ENCODE peak calls at places on chromosome 1, in five cellular contexts. One of them, this sample, is unnamed. For H3K4me1, the result is how much of the 10 kb centered on the place peaks cover.

GRCh38 chr1:204706838-204707509 is 21.4 kb upstream of the LRRN2 start:
- DNase-seq in K562: no peak
- DNase-seq in colonic mucosa: no peak
- DNase-seq in neural progenitor cell: peak
- DNase-seq in A549: no peak
- DNase-seq in this sample: no peak

GRCh38 chr1:150018165-150018564 is 7.6 kb upstream of the OTUD7B start:
- DNase-seq in K562: no peak
- DNase-seq in colonic mucosa: no peak
- DNase-seq in neural progenitor cell: no peak
- DNase-seq in A549: no peak
- DNase-seq in this sample: no peak

GRCh38 chr1:9929431-9930385 is 13.5 kb downstream of the LZIC start:
- DNase-seq in K562: peak
- DNase-seq in colonic mucosa: no peak
- DNase-seq in neural progenitor cell: peak
- DNase-seq in A549: no peak
- DNase-seq in this sample: no peak

GRCh38 chr1:166354411-166354810 is 187.6 kb upstream of the FAM78B start:
- DNase-seq in K562: no peak
- DNase-seq in colonic mucosa: no peak
- DNase-seq in neural progenitor cell: peak
- DNase-seq in A549: no peak
- DNase-seq in this sample: no peak

GRCh38 chr1:84841971-84842370 is 51.0 kb downstream of the LPAR3 start:
- DNase-seq in K562: no peak
- DNase-seq in colonic mucosa: no peak
- DNase-seq in neural progenitor cell: no peak
- DNase-seq in A549: no peak
- DNase-seq in this sample: no peak

GRCh38 chr1:9345922-9346321 is 53.2 kb downstream of the SPSB1 start:
- DNase-seq in K562: no peak
- DNase-seq in colonic mucosa: no peak
- DNase-seq in neural progenitor cell: no peak
- DNase-seq in A549: no peak
- DNase-seq in this sample: peak

GRCh38 chr1:100671604-100672003 is 47.9 kb upstream of the VCAM1 start:
- DNase-seq in K562: no peak
- DNase-seq in colonic mucosa: no peak
- DNase-seq in neural progenitor cell: no peak
- DNase-seq in A549: no peak
- DNase-seq in this sample: no peak

GRCh38 chr1:220336391-220337065 is 64.3 kb upstream of the RAB3GAP2 start:
- DNase-seq in K562: no peak
- DNase-seq in colonic mucosa: no peak
- DNase-seq in neural progenitor cell: no peak
- DNase-seq in A549: no peak
- DNase-seq in this sample: no peak

GRCh38 chr1:211169353-211169752 is 35.4 kb upstream of the KCNH1 start:
- DNase-seq in K562: no peak
- DNase-seq in colonic mucosa: no peak
- DNase-seq in neural progenitor cell: no peak
- DNase-seq in A549: no peak
- DNase-seq in this sample: no peak

GRCh38 chr1:222643603-222643936 is 25.7 kb downstream of the MIA3 start:
- DNase-seq in K562: no peak
- DNase-seq in colonic mucosa: no peak
- DNase-seq in neural progenitor cell: no peak
- DNase-seq in A549: peak
- DNase-seq in this sample: peak

GRCh38 chr1:12549106-12549459 is 68.9 kb downstream of the DHRS3 start:
- DNase-seq in K562: peak
- DNase-seq in colonic mucosa: no peak
- DNase-seq in neural progenitor cell: no peak
- DNase-seq in A549: peak
- DNase-seq in this sample: no peak

GRCh38 chr1:185317886-185318310 is 855 bp upstream of the IVNS1ABP start:
- DNase-seq in K562: peak
- DNase-seq in colonic mucosa: peak
- DNase-seq in neural progenitor cell: no peak
- DNase-seq in A549: peak
- DNase-seq in this sample: no peak

GRCh38 chr1:159989581-159989980 is 35.5 kb upstream of the SLAMF9 start:
- DNase-seq in K562: no peak
- DNase-seq in colonic mucosa: no peak
- DNase-seq in neural progenitor cell: no peak
- DNase-seq in A549: no peak
- DNase-seq in this sample: no peak

GRCh38 chr1:152189657-152190442 is 30.8 kb upstream of the RPTN start:
- DNase-seq in K562: peak
- DNase-seq in colonic mucosa: peak
- DNase-seq in neural progenitor cell: peak
- DNase-seq in A549: peak
- DNase-seq in this sample: peak

GRCh38 chr1:226622012-226622411 is 73.4 kb downstream of the STUM start:
- DNase-seq in K562: no peak
- DNase-seq in colonic mucosa: no peak
- DNase-seq in neural progenitor cell: no peak
- DNase-seq in A549: no peak
- DNase-seq in this sample: no peak

GRCh38 chr1:177825276-177825903 is 144.5 kb downstream of the SEC16B start:
- DNase-seq in K562: no peak
- DNase-seq in colonic mucosa: no peak
- DNase-seq in neural progenitor cell: no peak
- DNase-seq in A549: no peak
- DNase-seq in this sample: no peak

GRCh38 chr1:180887841-180888240 is 24.9 kb upstream of the KIAA1614 start:
- DNase-seq in K562: no peak
- DNase-seq in colonic mucosa: no peak
- DNase-seq in neural progenitor cell: no peak
- DNase-seq in A549: no peak
- DNase-seq in this sample: no peak

GRCh38 chr1:25998075-25998761 is 355 bp upstream of the PAFAH2 start:
- DNase-seq in K562: peak
- DNase-seq in colonic mucosa: peak
- DNase-seq in neural progenitor cell: peak
- DNase-seq in A549: peak
- DNase-seq in this sample: peak

GRCh38 chr1:11571906-11572616 is 82.2 kb downstream of the FBXO2 start:
- DNase-seq in K562: peak
- DNase-seq in colonic mucosa: no peak
- DNase-seq in neural progenitor cell: peak
- DNase-seq in A549: no peak
- DNase-seq in this sample: peak

GRCh38 chr1:150168960-150169565 is 19.3 kb downstream of the PLEKHO1 start:
- DNase-seq in K562: peak
- DNase-seq in colonic mucosa: peak
- DNase-seq in neural progenitor cell: peak
- DNase-seq in A549: peak
- DNase-seq in this sample: peak

GRCh38 chr1:214503553-214503952 is 47.8 kb downstream of the PTPN14 start:
- DNase-seq in K562: no peak
- DNase-seq in colonic mucosa: no peak
- DNase-seq in neural progenitor cell: no peak
- DNase-seq in A549: no peak
- DNase-seq in this sample: no peak

GRCh38 chr1:229165327-229165726 is 105.6 kb upstream of the RAB4A start:
- DNase-seq in K562: no peak
- DNase-seq in colonic mucosa: no peak
- DNase-seq in neural progenitor cell: no peak
- DNase-seq in A549: no peak
- DNase-seq in this sample: no peak

GRCh38 chr1:81808760-81809159 is 8.0 kb downstream of the ADGRL2 start:
- DNase-seq in K562: no peak
- DNase-seq in colonic mucosa: no peak
- DNase-seq in neural progenitor cell: peak
- DNase-seq in A549: peak
- DNase-seq in this sample: peak

GRCh38 chr1:217133092-217133491 is 409.9 kb upstream of the ESRRG start:
- DNase-seq in K562: no peak
- DNase-seq in colonic mucosa: no peak
- DNase-seq in neural progenitor cell: peak
- DNase-seq in A549: no peak
- DNase-seq in this sample: no peak

GRCh38 chr1:83999316-83999819 is 436 bp upstream of the TTLL7 start:
- DNase-seq in K562: peak
- DNase-seq in colonic mucosa: peak
- DNase-seq in neural progenitor cell: peak
- DNase-seq in A549: peak
- DNase-seq in this sample: peak

GRCh38 chr1:52751589-52752306 is 25.5 kb downstream of the ZYG11B start:
- DNase-seq in K562: peak
- DNase-seq in colonic mucosa: no peak
- DNase-seq in neural progenitor cell: no peak
- DNase-seq in A549: no peak
- DNase-seq in this sample: no peak

GRCh38 chr1:220370041-220370700 is 97.9 kb upstream of the RAB3GAP2 start:
- DNase-seq in K562: no peak
- DNase-seq in colonic mucosa: no peak
- DNase-seq in neural progenitor cell: peak
- DNase-seq in A549: peak
- DNase-seq in this sample: no peak

GRCh38 chr1:159203621-159204020 is 1.1 kb upstream of the ACKR1 start:
- DNase-seq in K562: no peak
- DNase-seq in colonic mucosa: no peak
- DNase-seq in neural progenitor cell: no peak
- DNase-seq in A549: no peak
- DNase-seq in this sample: no peak

GRCh38 chr1:156772728-156773497 is 5.6 kb downstream of the PRCC start:
- DNase-seq in K562: no peak
- DNase-seq in colonic mucosa: no peak
- DNase-seq in neural progenitor cell: no peak
- DNase-seq in A549: no peak
- DNase-seq in this sample: peak

GRCh38 chr1:156772222-156772621 is 4.9 kb downstream of the PRCC start:
- DNase-seq in K562: no peak
- DNase-seq in colonic mucosa: no peak
- DNase-seq in neural progenitor cell: no peak
- DNase-seq in A549: no peak
- DNase-seq in this sample: no peak

GRCh38 chr1:156776942-156777341 is 9.6 kb downstream of the PRCC start:
- DNase-seq in K562: no peak
- DNase-seq in colonic mucosa: no peak
- DNase-seq in neural progenitor cell: no peak
- DNase-seq in A549: no peak
- DNase-seq in this sample: no peak

GRCh38 chr1:156775799-156776198 is 8.5 kb downstream of the PRCC start:
- DNase-seq in K562: no peak
- DNase-seq in colonic mucosa: no peak
- DNase-seq in neural progenitor cell: no peak
- DNase-seq in A549: no peak
- DNase-seq in this sample: no peak

DNA sequence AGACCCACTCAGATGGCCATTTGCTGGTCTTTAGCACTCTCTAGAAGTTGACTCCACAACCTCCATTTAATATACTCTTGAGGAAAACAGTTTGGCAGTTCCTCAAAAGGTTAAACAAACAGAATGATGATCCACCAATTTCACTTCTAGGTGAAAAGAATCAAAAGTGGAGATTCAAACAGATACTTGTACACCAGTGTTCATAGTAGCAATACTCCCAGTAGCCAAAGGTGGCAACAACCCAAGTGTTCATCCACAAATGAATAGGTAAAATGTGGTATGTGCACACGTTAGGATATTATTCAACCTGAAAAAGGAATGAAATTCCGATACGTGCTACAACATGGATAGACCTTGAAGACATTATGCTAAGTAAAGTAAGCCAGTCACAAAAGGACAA is 6.3 kb downstream of the PRCC start:
- DNase-seq in K562: no peak
- DNase-seq in colonic mucosa: no peak
- DNase-seq in neural progenitor cell: no peak
- DNase-seq in A549: peak
- DNase-seq in this sample: no peak
- TF ChIP-seq CTCF in K562: no peak
- TF ChIP-seq CTCF in colonic mucosa: no peak
- TF ChIP-seq CTCF in neural progenitor cell: peak
- TF ChIP-seq CTCF in A549: no peak
- TF ChIP-seq CTCF in this sample: peak

GRCh38 chr1:39438002-39438401 is 53.4 kb upstream of the BMP8A start:
- DNase-seq in K562: no peak
- DNase-seq in colonic mucosa: no peak
- DNase-seq in neural progenitor cell: no peak
- DNase-seq in A549: no peak
- DNase-seq in this sample: no peak
- H3K4me3 ChIP-seq in K562: no peak
- H3K4me3 ChIP-seq in colonic mucosa: no peak
- H3K4me3 ChIP-seq in neural progenitor cell: no peak
- H3K4me3 ChIP-seq in A549: no peak
- H3K4me3 ChIP-seq in this sample: no peak

DNA sequence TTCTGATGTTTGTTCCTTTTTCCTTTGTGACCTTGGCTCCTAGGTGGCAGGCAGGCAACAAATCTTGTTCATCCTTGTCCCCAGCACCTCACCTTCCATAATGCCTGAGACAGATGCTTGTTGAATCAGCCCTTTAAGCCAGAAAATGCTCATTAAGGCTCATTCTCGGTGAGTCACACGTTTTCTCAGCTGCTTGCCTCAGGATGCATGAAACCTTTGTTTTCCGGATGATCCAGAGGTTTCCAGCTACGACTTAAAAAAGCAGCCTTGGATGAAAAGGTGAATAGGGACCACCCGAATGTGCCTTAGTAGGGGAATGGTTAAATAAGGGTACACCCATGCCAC is 4.6 kb upstream of the ATP13A2 start:
- DNase-seq in K562: no peak
- DNase-seq in colonic mucosa: no peak
- DNase-seq in neural progenitor cell: no peak
- DNase-seq in A549: no peak
- DNase-seq in this sample: no peak
- H3K4me1 ChIP-seq in K562: under half
- H3K4me1 ChIP-seq in colonic mucosa: under half
- H3K4me1 ChIP-seq in neural progenitor cell: under half
- H3K4me1 ChIP-seq in A549: under half
- H3K4me1 ChIP-seq in this sample: under half

GRCh38 chr1:218679988-218680743 is 335.0 kb downstream of the TGFB2 start:
- DNase-seq in K562: no peak
- DNase-seq in colonic mucosa: no peak
- DNase-seq in neural progenitor cell: no peak
- DNase-seq in A549: no peak
- DNase-seq in this sample: no peak

GRCh38 chr1:218679391-218679790 is 334.3 kb downstream of the TGFB2 start:
- DNase-seq in K562: no peak
- DNase-seq in colonic mucosa: no peak
- DNase-seq in neural progenitor cell: no peak
- DNase-seq in A549: no peak
- DNase-seq in this sample: no peak

GRCh38 chr1:218686258-218686657 is 341.1 kb downstream of the TGFB2 start:
- DNase-seq in K562: no peak
- DNase-seq in colonic mucosa: no peak
- DNase-seq in neural progenitor cell: no peak
- DNase-seq in A549: no peak
- DNase-seq in this sample: no peak

DNA sequence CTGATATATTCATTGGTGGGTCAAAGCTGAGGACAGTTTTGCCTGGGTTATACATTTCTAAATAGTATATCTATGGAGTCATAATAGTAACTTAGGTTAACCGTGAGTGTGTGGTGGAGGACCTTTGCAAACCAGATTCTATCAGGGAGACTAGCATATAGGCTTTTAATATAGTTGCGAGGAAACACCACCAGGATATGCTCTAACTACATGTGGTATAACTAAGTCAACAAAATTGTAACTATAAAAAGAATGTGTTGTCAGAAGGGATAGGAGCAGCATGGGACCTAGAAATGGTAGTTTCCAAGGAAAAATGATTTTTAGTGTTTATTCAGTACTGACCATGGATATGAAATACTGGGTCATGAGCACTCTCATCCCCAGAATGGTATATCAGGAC is 338.1 kb downstream of the TGFB2 start:
- DNase-seq in K562: no peak
- DNase-seq in colonic mucosa: no peak
- DNase-seq in neural progenitor cell: no peak
- DNase-seq in A549: peak
- DNase-seq in this sample: no peak
- TF ChIP-seq CTCF in K562: no peak
- TF ChIP-seq CTCF in colonic mucosa: no peak
- TF ChIP-seq CTCF in neural progenitor cell: no peak
- TF ChIP-seq CTCF in A549: no peak
- TF ChIP-seq CTCF in this sample: no peak

This sample was measured in BE2C.